ENCODE peak calls at places on chromosomes 11 and 22, in ten cellular contexts. W is HS-27A; R is activated CD4-positive, CD25-positive, alpha-beta regulatory T cell; Z is psoas muscle; U is fibroblast of mammary gland; K is A549; V is T-helper 2 cell; O is NCI-H1930; S is spleen; Q is K562. N is an unnamed sample.

GRCh38 chr11:130817608-130817944 is 98.7 kb downstream of the SNX19 start:
- DNase-seq in Z (no peak), V (no peak), U (peak), W (no peak), R (no peak), Q (no peak), K (no peak), O (no peak), S (no peak), N (no peak)

GRCh38 chr11:59841514-59841913 is 3.8 kb downstream of the CBLIF start:
- DNase-seq in K (no peak), Q (no peak), Z (no peak), R (no peak), V (no peak), O (no peak), S (no peak), U (no peak), W (no peak), N (no peak)

GRCh38 chr11:109677240-109677639 is 255.2 kb downstream of the C11orf87 start:
- DNase-seq in V (no peak), Z (no peak), U (no peak), K (no peak), S (no peak), Q (no peak), W (no peak), R (no peak), O (no peak), N (no peak)

GRCh38 chr11:118002541-118003019 is 16.4 kb downstream of the IL10RA start:
- DNase-seq in Q (peak), U (peak), R (no peak), Z (peak), K (no peak), S (peak), V (peak), O (no peak), W (no peak), N (no peak)

GRCh38 chr11:2092956-2093412 is 46.2 kb downstream of the IGF2 start:
- DNase-seq in O (no peak), S (peak), Q (no peak), R (no peak), V (peak), W (peak), Z (peak), K (no peak), U (peak), N (peak)

GRCh38 chr22:40036126-40036525 is 41.4 kb downstream of the FAM83F start:
- DNase-seq in U (no peak), Q (no peak), W (no peak), K (no peak), V (no peak), O (no peak), S (no peak), Z (no peak), R (no peak), N (no peak)

GRCh38 chr11:130609121-130610035 is 160.9 kb downstream of the ADAMTS15 start:
- DNase-seq in Q (peak), O (no peak), V (no peak), S (no peak), U (peak), Z (peak), R (no peak), W (no peak), K (no peak), N (no peak)

GRCh38 chr11:66017354-66017753 is 5.5 kb downstream of the CST6 start:
- DNase-seq in V (no peak), K (no peak), S (no peak), R (no peak), Z (no peak), U (no peak), W (no peak), O (no peak), Q (peak), N (no peak)

GRCh38 chr11:106959386-106959785 is 58.9 kb downstream of the GUCY1A2 start:
- DNase-seq in S (no peak), W (no peak), K (no peak), U (no peak), Q (no peak), V (no peak), O (no peak), R (no peak), Z (no peak), N (no peak)